ENCODE peak calls at places on chromosomes 12 and 14, in six cellular contexts. O is heart right ventricle, Y is foreskin fibroblast, A is progenitor cell of endocrine pancreas, S is AG09319, N is mammary epithelial cell. I is an unnamed sample.

GRCh38 chr12:51687142-51687935 is 96.3 kb downstream of the SCN8A start:
- DNase-seq in O (no peak), Y (peak), A (no peak), S (no peak), N (peak), I (peak)

GRCh38 chr12:12606793-12607589 is 4.7 kb upstream of the CREBL2 start:
- DNase-seq in O (no peak), Y (peak), A (no peak), S (no peak), N (peak), I (peak)

GRCh38 chr12:111448266-111448830 is 42.6 kb downstream of the SH2B3 start:
- DNase-seq in O (no peak), Y (peak), A (no peak), S (no peak), N (no peak), I (no peak)

GRCh38 chr14:102496955-102497744 is 12.4 kb downstream of the ANKRD9 start:
- DNase-seq in O (peak), Y (no peak), A (no peak), S (no peak), N (no peak), I (no peak)

GRCh38 chr12:110465024-110465423 is 3.0 kb downstream of the GPN3 start:
- DNase-seq in O (no peak), Y (no peak), A (no peak), S (no peak), N (no peak), I (no peak)

GRCh38 chr12:117190210-117190781 is at the start of gene FBXO21:
- DNase-seq in O (peak), Y (peak), A (peak), S (peak), N (peak), I (peak)

GRCh38 chr14:99724196-99724891 is 40.2 kb downstream of the CYP46A1 start:
- DNase-seq in O (no peak), Y (no peak), A (no peak), S (no peak), N (no peak), I (no peak)

GRCh38 chr12:11555743-11556625 is 93.5 kb upstream of the ETV6 start:
- DNase-seq in O (no peak), Y (no peak), A (no peak), S (no peak), N (no peak), I (no peak)

GRCh38 chr14:94918896-94919295 is 149.0 kb upstream of the GSC start:
- DNase-seq in O (no peak), Y (no peak), A (no peak), S (no peak), N (peak), I (peak)

GRCh38 chr14:53306267-53306721 is 153.2 kb upstream of the DDHD1 start:
- DNase-seq in O (peak), Y (peak), A (peak), S (peak), N (no peak), I (peak)

GRCh38 chr14:35821546-35822411 is 4.4 kb upstream of the BRMS1L start:
- DNase-seq in O (no peak), Y (peak), A (no peak), S (no peak), N (peak), I (peak)

GRCh38 chr14:35819591-35820540 is 6.3 kb upstream of the BRMS1L start:
- DNase-seq in O (no peak), Y (no peak), A (no peak), S (no peak), N (peak), I (no peak)

GRCh38 chr14:35814371-35815005 is 5.4 kb upstream of the RALGAPA1 start:
- DNase-seq in O (peak), Y (peak), A (peak), S (no peak), N (peak), I (peak)

GRCh38 chr14:35822501-35822900 is 3.6 kb upstream of the BRMS1L start:
- DNase-seq in O (no peak), Y (no peak), A (no peak), S (no peak), N (peak), I (no peak)

GRCh38 chr14:35818346-35819115 is 7.6 kb upstream of the BRMS1L start:
- DNase-seq in O (no peak), Y (peak), A (no peak), S (no peak), N (peak), I (peak)
- TF ChIP-seq CTCF in O (peak), Y (peak), A (peak), S (peak), N (peak), I (peak)

GRCh38 chr12:56469007-56469930 is 891 bp downstream of the SPRYD4 start:
- DNase-seq in O (no peak), Y (peak), A (no peak), S (no peak), N (no peak), I (peak)

GRCh38 chr12:56462565-56462964 is 5.8 kb upstream of the SPRYD4 start:
- DNase-seq in O (no peak), Y (no peak), A (no peak), S (no peak), N (no peak), I (no peak)

GRCh38 chr12:56474389-56474788 is 6.0 kb downstream of the SPRYD4 start:
- DNase-seq in O (no peak), Y (no peak), A (no peak), S (no peak), N (no peak), I (no peak)

GRCh38 chr12:56468216-56469006 is at the start of gene SPRYD4:
- DNase-seq in O (peak), Y (peak), A (peak), S (peak), N (peak), I (peak)
- TF ChIP-seq CTCF in O (peak), Y (peak), A (peak), S (peak), N (peak), I (peak)

GRCh38 chr14:88463318-88463717 is 77.9 kb downstream of the SPATA7 start:
- DNase-seq in O (no peak), Y (peak), A (no peak), S (no peak), N (no peak), I (peak)
- TF ChIP-seq CTCF in O (peak), Y (no peak), A (peak), S (peak), N (peak), I (peak)

GRCh38 chr12:82687020-82687951 is 580 bp downstream of the TMTC2 start:
- DNase-seq in O (peak), Y (peak), A (peak), S (no peak), N (peak), I (peak)
- TF ChIP-seq CTCF in O (no peak), Y (no peak), A (no peak), S (no peak), N (no peak), I (no peak)

GRCh38 chr12:120361506-120362208 is 7.3 kb downstream of the MSI1 start:
- DNase-seq in O (peak), Y (peak), A (peak), S (peak), N (no peak), I (no peak)

GRCh38 chr12:120357104-120357503 is 11.9 kb downstream of the MSI1 start:
- DNase-seq in O (no peak), Y (no peak), A (no peak), S (no peak), N (no peak), I (no peak)

GRCh38 chr12:120356567-120357030 is 12.4 kb downstream of the MSI1 start:
- DNase-seq in O (peak), Y (peak), A (peak), S (peak), N (peak), I (peak)

GRCh38 chr12:120359159-120359527 is 9.8 kb downstream of the MSI1 start:
- DNase-seq in O (no peak), Y (no peak), A (no peak), S (no peak), N (no peak), I (no peak)

DNA sequence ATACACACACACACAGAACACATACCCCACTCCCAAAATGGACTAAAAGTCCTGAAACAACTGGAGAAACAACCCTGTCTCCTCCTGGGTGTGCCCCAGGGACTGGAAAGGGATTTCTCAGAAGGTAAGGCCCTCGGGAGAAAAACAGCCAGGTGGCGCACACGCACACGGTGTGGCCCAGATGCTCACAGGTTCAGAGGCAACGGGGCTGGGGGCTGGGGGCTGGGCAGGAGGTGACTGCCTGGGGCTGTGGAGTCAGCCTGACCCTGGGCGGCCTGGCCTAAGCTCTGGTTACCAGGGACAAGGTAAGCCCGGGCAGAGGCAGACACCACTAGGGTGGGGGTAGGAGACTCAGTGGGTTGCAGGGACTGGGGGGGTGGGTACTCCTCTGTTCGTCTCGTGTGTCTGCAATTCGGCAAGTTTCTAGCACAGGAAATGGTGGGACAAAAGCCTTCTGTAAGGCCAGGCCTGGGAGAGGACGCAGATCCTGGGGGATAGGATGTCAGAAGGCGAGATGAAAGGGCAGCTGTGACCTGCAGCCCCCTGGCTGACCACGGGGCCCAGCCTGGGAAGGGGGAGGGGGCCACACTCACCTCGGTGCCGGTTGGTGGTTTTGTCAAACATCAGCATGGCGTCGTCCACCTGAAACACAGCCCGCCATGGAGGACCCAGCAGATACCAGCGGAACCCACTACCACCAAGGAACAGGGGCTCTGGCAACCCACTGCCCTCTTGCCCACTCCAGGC is 10.4 kb downstream of the MSI1 start:
- DNase-seq in O (no peak), Y (no peak), A (no peak), S (no peak), N (no peak), I (no peak)
- TF ChIP-seq CTCF in O (no peak), Y (no peak), A (no peak), S (no peak), N (no peak), I (no peak)